ENCODE peak calls at places on chromosome 16, in six cellular contexts. R, O, U, W, K and Q are unnamed samples.

GRCh38 chr16:77037696-77038347 is 153.2 kb upstream of the MON1B start:
- DNase-seq in R (no peak), O (no peak), U (no peak), W (no peak), K (no peak), Q (no peak)

GRCh38 chr16:89392881-89393730 is 97.3 kb downstream of the ANKRD11 start:
- DNase-seq in R (no peak), O (no peak), U (no peak), W (no peak), K (no peak), Q (no peak)

GRCh38 chr16:75924397-75924796 is 198.1 kb upstream of the CPHXL start:
- DNase-seq in R (no peak), O (no peak), U (no peak), W (no peak), K (no peak), Q (no peak)

GRCh38 chr16:55700961-55701360 is 45.2 kb downstream of the SLC6A2 start:
- DNase-seq in R (no peak), O (no peak), U (no peak), W (no peak), K (no peak), Q (no peak)

GRCh38 chr16:58236231-58236690 is 38.4 kb upstream of the CSNK2A2 start:
- DNase-seq in R (peak; percentile 69), O (no peak), U (peak; percentile 84), W (no peak), K (peak; percentile 75), Q (peak; percentile 35)

GRCh38 chr16:29994613-29995329 is 646 bp downstream of the HIRIP3 start:
- DNase-seq in R (peak; percentile 79), O (no peak), U (peak; percentile 36), W (no peak), K (peak; percentile 73), Q (peak; percentile 93)

GRCh38 chr16:56988161-56988947 is 1.0 kb upstream of the NLRC5 start:
- DNase-seq in R (no peak), O (no peak), U (no peak), W (no peak), K (no peak), Q (no peak)

GRCh38 chr16:58040945-58041627 is 15.5 kb downstream of the MMP15 start:
- DNase-seq in R (no peak), O (no peak), U (no peak), W (no peak), K (no peak), Q (no peak)

DNA sequence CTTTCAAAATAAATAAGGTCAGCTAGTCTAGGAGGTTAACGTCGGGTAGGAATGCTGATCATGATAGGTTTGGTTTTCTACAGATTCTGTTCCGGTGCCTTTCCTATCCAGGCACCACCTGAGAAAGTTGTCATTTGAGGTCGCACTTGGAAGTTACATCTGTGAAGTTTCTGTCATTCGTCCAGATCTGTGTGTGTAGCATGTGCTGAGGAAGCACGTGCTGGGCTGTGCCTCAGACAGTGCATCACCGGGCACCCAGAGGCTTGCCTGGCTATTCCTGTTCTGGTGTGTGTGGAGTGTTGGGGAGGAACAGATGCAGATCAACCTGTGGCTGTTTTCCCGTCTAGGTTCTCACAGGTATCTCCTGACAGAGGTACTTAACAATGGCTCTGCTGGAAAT is 42.6 kb downstream of the DNAJA2 start:
- DNase-seq in R (no peak), O (no peak), U (no peak), W (no peak), K (no peak), Q (no peak)
- TF ChIP-seq CTCF in R (no peak), O (no peak), U (no peak), W (no peak), K (no peak), Q (no peak)

DNA sequence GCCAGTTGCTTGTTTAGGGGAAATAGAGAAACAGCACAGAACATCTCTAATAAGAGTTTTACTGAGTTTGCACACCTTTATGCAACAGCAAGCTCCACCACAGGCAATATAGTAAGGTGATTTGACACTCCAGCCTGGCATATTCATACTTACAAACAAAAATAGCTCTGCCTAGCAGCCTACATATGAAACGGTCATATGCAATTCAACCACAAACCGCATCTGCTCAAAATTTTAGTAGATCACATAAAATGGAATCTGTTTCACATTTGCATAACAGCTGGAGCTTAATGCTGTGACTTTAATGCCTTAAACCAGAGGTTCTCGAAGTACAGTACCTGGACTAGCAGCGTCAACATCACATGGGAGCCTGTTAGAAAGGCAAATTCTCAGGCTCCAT is 578.5 kb downstream of the CDH11 start:
- DNase-seq in R (no peak), O (no peak), U (no peak), W (no peak), K (no peak), Q (no peak)
- TF ChIP-seq CTCF in R (no peak), O (no peak), U (no peak), W (no peak), K (no peak), Q (no peak)

GRCh38 chr16:2056681-2057407 is 9.1 kb downstream of the TSC2 start:
- DNase-seq in R (no peak), O (no peak), U (no peak), W (no peak), K (no peak), Q (no peak)
- TF ChIP-seq CTCF in R (no peak), O (no peak), U (no peak), W (peak; percentile 7), K (no peak), Q (peak; percentile 25)

GRCh38 chr16:1401061-1401757 is 13.3 kb downstream of the UNKL start:
- DNase-seq in R (no peak), O (no peak), U (no peak), W (no peak), K (no peak), Q (no peak)

GRCh38 chr16:1397779-1398178 is 16.7 kb downstream of the UNKL start:
- DNase-seq in R (no peak), O (no peak), U (no peak), W (no peak), K (no peak), Q (no peak)

GRCh38 chr16:1401758-1402154 is 12.7 kb downstream of the UNKL start:
- DNase-seq in R (no peak), O (no peak), U (no peak), W (no peak), K (no peak), Q (no peak)

GRCh38 chr16:1398351-1398750 is 16.2 kb downstream of the UNKL start:
- DNase-seq in R (no peak), O (no peak), U (no peak), W (no peak), K (no peak), Q (no peak)

DNA sequence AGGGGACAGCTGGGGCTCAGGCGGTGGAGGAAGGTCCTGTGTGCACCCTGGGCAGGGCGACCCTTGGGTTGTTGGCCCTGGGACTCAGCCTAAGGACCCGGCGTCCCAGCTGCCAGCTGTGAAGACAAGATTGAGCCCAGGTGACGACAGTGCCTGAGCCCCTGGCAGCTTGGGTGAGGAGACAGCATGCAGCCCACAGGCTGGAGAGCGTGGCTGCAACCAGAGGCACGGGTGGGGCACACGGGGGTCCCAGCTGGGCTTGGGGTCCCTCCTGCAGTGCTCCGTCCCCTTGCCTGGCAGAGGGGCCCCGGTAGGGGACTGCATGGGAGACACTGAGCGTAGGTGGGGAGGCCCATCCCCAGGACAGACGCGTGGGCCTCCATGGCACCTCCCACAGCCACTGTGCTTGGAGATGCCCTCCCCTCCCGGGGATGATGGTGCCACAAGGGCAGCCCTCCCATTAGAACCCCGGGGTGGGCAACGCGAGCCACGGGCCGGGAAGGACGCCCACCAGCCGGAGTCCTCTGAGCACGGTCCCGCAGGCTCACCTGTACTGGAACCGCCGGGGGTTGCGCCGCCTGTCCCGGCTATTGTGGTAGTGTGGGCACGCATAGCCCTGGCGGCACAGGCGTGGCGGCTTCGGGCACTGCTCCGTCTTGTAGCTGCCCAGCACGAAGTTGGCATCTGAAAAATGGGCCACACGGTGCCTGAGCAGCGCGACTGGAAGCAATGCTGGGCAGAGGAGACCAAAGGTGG is 15.5 kb downstream of the UNKL start:
- DNase-seq in R (no peak), O (no peak), U (no peak), W (no peak), K (no peak), Q (no peak)
- TF ChIP-seq CTCF in R (no peak), O (no peak), U (no peak), W (no peak), K (no peak), Q (no peak)

GRCh38 chr16:87420401-87421368 is 28.5 kb downstream of the MAP1LC3B start:
- DNase-seq in R (no peak), O (no peak), U (no peak), W (no peak), K (no peak), Q (no peak)
- TF ChIP-seq CTCF in R (no peak), O (no peak), U (peak; percentile 26), W (no peak), K (no peak), Q (peak; percentile 61)

GRCh38 chr16:73183678-73184092 is 135.8 kb upstream of the ZFHX3 start:
- DNase-seq in R (no peak), O (no peak), U (no peak), W (peak; percentile 45), K (no peak), Q (no peak)
- TF ChIP-seq CTCF in R (no peak), O (no peak), U (no peak), W (peak; percentile 40), K (no peak), Q (no peak)

DNA sequence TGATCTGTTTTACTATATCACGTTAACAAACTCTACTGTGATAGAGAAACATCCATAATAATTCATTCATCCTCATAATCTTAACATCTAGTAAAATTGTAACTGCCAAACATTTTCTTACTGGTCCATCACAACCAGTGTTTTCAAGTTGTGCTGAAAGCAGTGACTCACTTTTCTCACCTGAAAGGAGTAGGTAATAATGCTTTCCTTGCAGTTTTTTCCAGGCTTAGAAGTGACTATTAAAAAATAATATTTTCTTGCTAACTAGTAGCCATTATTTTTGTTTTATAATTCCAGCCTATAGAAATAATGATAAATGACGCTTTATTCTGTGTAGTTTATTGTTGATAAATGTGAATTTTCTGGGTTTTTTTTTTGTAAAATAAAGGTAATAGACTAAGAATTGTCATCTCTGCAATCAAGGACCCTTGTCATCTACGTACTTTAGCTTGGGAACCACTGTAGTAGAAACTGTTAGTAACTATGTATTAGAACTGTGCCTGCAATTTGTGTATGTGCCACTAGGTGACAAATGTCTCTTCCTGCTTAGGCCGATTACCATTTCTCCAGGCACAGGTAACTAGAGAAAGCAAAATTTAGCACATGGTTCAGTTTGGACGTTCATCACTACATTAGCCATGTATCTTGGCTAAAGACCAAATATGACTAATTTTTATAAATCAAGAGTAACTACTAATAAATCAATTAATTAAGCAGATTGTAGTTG is 409.4 kb upstream of the ERCC4 start:
- DNase-seq in R (no peak), O (no peak), U (no peak), W (no peak), K (no peak), Q (no peak)
- TF ChIP-seq CTCF in R (no peak), O (no peak), U (peak; percentile 29), W (no peak), K (no peak), Q (peak; percentile 13)